ENCODE peak calls at places on chromosome 20, in eight cellular contexts. T is prostate gland, E is SK-N-SH, L is spleen, D is GM12878, A is K562, Q is HepG2, V is endothelial cell of umbilical vein. F is an unnamed sample. For H3K9me3, the result is how much of the 10 kb centered on the place peaks cover.

GRCh38 chr20:12970372-12970821 is 38.4 kb upstream of the SPTLC3 start:
- DNase-seq in E (no peak), V (peak), A (no peak), L (no peak), D (no peak), Q (peak), T (no peak), F (no peak)

GRCh38 chr20:60262967-60263603 is 304.9 kb downstream of the CDH26 start:
- DNase-seq in A (peak), D (no peak), V (no peak), L (peak), T (no peak), Q (peak), E (peak), F (no peak)

GRCh38 chr20:43969501-43969900 is 54.8 kb downstream of the TOX2 start:
- DNase-seq in E (no peak), D (no peak), T (no peak), L (no peak), V (no peak), A (no peak), Q (no peak), F (no peak)

GRCh38 chr20:58577871-58578615 is 62.8 kb upstream of the APCDD1L start:
- DNase-seq in V (no peak), E (no peak), L (no peak), D (no peak), A (no peak), T (no peak), Q (no peak), F (no peak)

GRCh38 chr20:54337131-54337530 is 129.2 kb downstream of the PFDN4 start:
- DNase-seq in V (no peak), Q (no peak), E (no peak), A (no peak), D (no peak), T (no peak), L (no peak), F (no peak)

GRCh38 chr20:57088436-57088835 is 178.0 kb downstream of the BMP7 start:
- DNase-seq in D (no peak), L (no peak), V (no peak), A (no peak), Q (no peak), T (no peak), E (no peak), F (no peak)

GRCh38 chr20:29497261-29497671 is 1760.2 kb upstream of the DEFB115 start:
- DNase-seq in A (peak), Q (peak), T (peak), D (no peak), E (peak), L (peak), V (no peak), F (no peak)

GRCh38 chr20:20215976-20216727 is 151.8 kb upstream of the INSM1 start:
- DNase-seq in D (no peak), A (no peak), E (no peak), V (no peak), L (no peak), T (no peak), Q (no peak), F (no peak)

GRCh38 chr20:58117944-58118343 is 110.5 kb downstream of the ANKRD60 start:
- DNase-seq in A (no peak), D (no peak), V (no peak), T (no peak), Q (no peak), E (no peak), L (no peak), F (no peak)

GRCh38 chr20:9442858-9443257 is 71.5 kb upstream of the LAMP5 start:
- DNase-seq in T (peak), D (peak), L (no peak), Q (peak), E (peak), A (no peak), V (no peak), F (no peak)

GRCh38 chr20:57938158-57939108 is 228.6 kb upstream of the PMEPA1 start:
- DNase-seq in Q (no peak), D (no peak), T (no peak), L (no peak), E (no peak), V (peak), A (no peak), F (no peak)

GRCh38 chr20:9532069-9532809 is 17.8 kb downstream of the LAMP5 start:
- DNase-seq in Q (no peak), A (no peak), E (peak), D (no peak), T (no peak), L (no peak), V (no peak), F (no peak)

GRCh38 chr20:17665756-17666155 is 16.3 kb downstream of the RRBP1 start:
- DNase-seq in E (no peak), A (no peak), T (no peak), L (no peak), D (no peak), Q (no peak), V (peak), F (no peak)

GRCh38 chr20:63186528-63187316 is 29.2 kb downstream of the YTHDF1 start:
- DNase-seq in D (no peak), L (no peak), V (no peak), A (no peak), E (no peak), T (no peak), Q (peak), F (no peak)

GRCh38 chr20:59802018-59802417 is 131.4 kb downstream of the SYCP2 start:
- DNase-seq in Q (no peak), V (no peak), D (no peak), A (no peak), E (peak), L (no peak), T (no peak), F (peak)

GRCh38 chr20:18058661-18059467 is 1.1 kb upstream of the OVOL2 start:
- DNase-seq in E (peak), D (no peak), L (no peak), Q (no peak), T (peak), V (no peak), A (no peak), F (no peak)

GRCh38 chr20:53884859-53885654 is 185.3 kb downstream of the BCAS1 start:
- DNase-seq in L (no peak), D (no peak), Q (no peak), A (no peak), V (no peak), T (no peak), E (no peak), F (no peak)

GRCh38 chr20:48538058-48538825 is 289.6 kb downstream of the PREX1 start:
- DNase-seq in T (peak), Q (peak), V (peak), E (no peak), A (no peak), L (no peak), D (no peak), F (no peak)

GRCh38 chr20:10861619-10862018 is 187.8 kb upstream of the JAG1 start:
- DNase-seq in E (no peak), V (peak), A (no peak), T (peak), Q (peak), D (no peak), L (no peak), F (no peak)

GRCh38 chr20:56736285-56736857 is 107.3 kb downstream of the TFAP2C start:
- DNase-seq in V (no peak), D (no peak), A (no peak), T (no peak), L (no peak), Q (no peak), E (no peak), F (no peak)

GRCh38 chr20:62337558-62338293 is 29.4 kb downstream of the LAMA5 start:
- DNase-seq in D (peak), E (no peak), L (peak), A (no peak), T (no peak), Q (no peak), V (no peak), F (no peak)

GRCh38 chr20:1346322-1346969 is 17.5 kb upstream of the SDCBP2 start:
- DNase-seq in A (no peak), V (no peak), Q (no peak), L (no peak), D (no peak), T (no peak), E (no peak), F (no peak)

GRCh38 chr20:48460681-48461080 is 367.1 kb downstream of the PREX1 start:
- DNase-seq in T (no peak), L (no peak), D (no peak), A (no peak), E (no peak), V (no peak), Q (no peak), F (no peak)

GRCh38 chr20:21208999-21209398 is 83.1 kb downstream of the KIZ start:
- DNase-seq in E (peak), D (no peak), V (no peak), T (no peak), Q (no peak), A (no peak), L (no peak), F (no peak)

GRCh38 chr20:6241591-6241990 is 118.8 kb upstream of the FERMT1 start:
- DNase-seq in Q (no peak), A (no peak), D (no peak), V (no peak), E (no peak), T (no peak), L (no peak), F (no peak)

GRCh38 chr20:62875419-62876355 is 14.1 kb upstream of the TCFL5 start:
- DNase-seq in Q (peak), V (peak), E (peak), A (peak), L (peak), D (no peak), T (peak), F (no peak)

GRCh38 chr20:59458645-59459044 is 145.7 kb upstream of the PHACTR3 start:
- DNase-seq in V (no peak), L (peak), Q (no peak), A (no peak), E (no peak), D (no peak), T (no peak), F (no peak)

GRCh38 chr20:53829706-53830521 is 236.3 kb upstream of the ZNF217 start:
- DNase-seq in Q (peak), A (no peak), L (no peak), T (no peak), E (no peak), D (no peak), V (peak), F (no peak)

GRCh38 chr20:17281478-17281877 is 54.6 kb downstream of the PCSK2 start:
- DNase-seq in V (no peak), D (no peak), A (peak), Q (peak), L (no peak), T (no peak), E (peak), F (no peak)

GRCh38 chr20:50332491-50332980 is 141.9 kb downstream of the CEBPB start:
- DNase-seq in V (no peak), D (no peak), Q (no peak), E (no peak), T (no peak), L (peak), A (no peak), F (no peak)

GRCh38 chr20:46826343-46826984 is 68.2 kb upstream of the EYA2 start:
- DNase-seq in L (no peak), A (no peak), D (no peak), T (no peak), E (no peak), Q (no peak), V (no peak), F (no peak)

GRCh38 chr20:59683181-59683580 is 78.8 kb downstream of the PHACTR3 start:
- DNase-seq in Q (no peak), V (no peak), E (no peak), D (no peak), T (no peak), A (no peak), L (no peak), F (no peak)

GRCh38 chr20:48920527-48921167 is 864 bp upstream of the ARFGEF2 start:
- DNase-seq in T (no peak), L (peak), D (no peak), A (no peak), V (no peak), Q (no peak), E (no peak), F (no peak)

GRCh38 chr20:57122481-57123138 is 143.8 kb downstream of the BMP7 start:
- DNase-seq in L (no peak), Q (no peak), E (no peak), T (no peak), V (no peak), A (no peak), D (no peak), F (no peak)

GRCh38 chr20:63042448-63043071 is 35.8 kb upstream of the BHLHE23 start:
- DNase-seq in T (no peak), Q (no peak), V (no peak), D (peak), E (no peak), A (no peak), L (peak), F (no peak)

GRCh38 chr20:37345339-37346231 is at the start of gene SRC:
- DNase-seq in A (peak), V (peak), L (peak), Q (peak), T (peak), E (peak), D (no peak), F (no peak)

GRCh38 chr20:57594092-57594911 is 25.9 kb downstream of the ZBP1 start:
- DNase-seq in A (peak), Q (peak), V (peak), E (peak), T (no peak), L (peak), D (no peak), F (no peak)

GRCh38 chr20:53914091-53914860 is 156.1 kb downstream of the BCAS1 start:
- DNase-seq in D (no peak), Q (no peak), A (no peak), L (no peak), E (no peak), V (no peak), T (no peak), F (no peak)

GRCh38 chr20:13009682-13010406 is 1.1 kb downstream of the SPTLC3 start:
- DNase-seq in A (no peak), E (no peak), T (peak), V (peak), D (peak), L (no peak), Q (peak), F (no peak)

GRCh38 chr20:44581515-44581914 is 864 bp upstream of the PKIG start:
- DNase-seq in L (no peak), Q (no peak), V (peak), A (no peak), T (no peak), D (no peak), E (no peak), F (no peak)

DNA sequence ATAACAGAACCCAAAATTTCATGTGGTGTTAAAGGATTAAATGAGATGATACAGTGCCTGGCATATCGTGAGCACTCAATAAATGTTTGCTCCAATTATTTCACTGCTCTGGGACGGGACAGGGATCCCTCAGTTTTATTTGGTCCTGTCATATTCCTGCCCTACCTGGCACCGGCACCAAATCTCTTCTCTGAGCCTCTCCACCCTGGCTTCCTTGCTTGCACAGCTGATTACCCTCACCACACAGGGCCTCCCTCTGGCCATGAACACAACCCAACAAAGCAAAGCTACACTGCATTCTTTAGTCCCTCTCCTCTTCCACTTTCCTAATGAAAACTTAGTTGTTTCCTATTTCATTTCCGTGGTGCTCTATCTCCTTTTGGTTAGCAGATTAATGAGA is 16.4 kb downstream of the CHD6 start:
- DNase-seq in V (no peak), D (no peak), Q (no peak), T (no peak), E (no peak), A (no peak), L (no peak), F (no peak)
- H3K9me3 ChIP-seq in V (under half), D (under half), Q (half or more), T (under half), E (under half), A (under half), L (under half), F (under half)

DNA sequence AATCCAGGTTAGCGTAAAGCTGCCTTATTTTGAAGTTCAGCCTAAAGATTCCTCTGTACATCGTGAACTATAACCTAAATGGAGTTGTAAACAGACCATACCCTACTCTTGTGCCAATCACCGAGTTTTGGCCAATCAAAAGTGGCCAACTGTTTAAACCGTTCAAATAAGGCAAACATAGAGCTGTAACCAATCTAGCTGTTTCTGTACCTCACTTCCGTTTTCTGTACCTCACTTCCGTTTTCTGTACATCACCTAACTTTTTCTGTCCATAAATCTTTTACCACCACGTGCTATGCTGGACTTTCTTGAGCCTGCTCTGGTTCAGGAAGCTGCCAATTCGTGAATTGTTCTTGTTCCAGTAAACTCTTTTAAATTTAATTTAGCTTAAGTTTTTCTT is 39.7 kb downstream of the LBP start:
- DNase-seq in T (no peak), V (no peak), E (no peak), A (no peak), Q (no peak), L (no peak), D (no peak), F (no peak)
- H3K27ac ChIP-seq in T (no peak), V (no peak), E (no peak), A (no peak), Q (no peak), L (no peak), D (no peak), F (no peak)

GRCh38 chr20:45781391-45781931 is 10.2 kb downstream of the WFDC3 start:
- DNase-seq in D (no peak), V (peak), L (no peak), Q (no peak), A (no peak), T (no peak), E (no peak), F (no peak)
- TF ChIP-seq POLR2AphosphoS5 in D (no peak), V (no peak), L (no peak), Q (no peak), A (no peak), T (peak), E (peak), F (peak)

DNA sequence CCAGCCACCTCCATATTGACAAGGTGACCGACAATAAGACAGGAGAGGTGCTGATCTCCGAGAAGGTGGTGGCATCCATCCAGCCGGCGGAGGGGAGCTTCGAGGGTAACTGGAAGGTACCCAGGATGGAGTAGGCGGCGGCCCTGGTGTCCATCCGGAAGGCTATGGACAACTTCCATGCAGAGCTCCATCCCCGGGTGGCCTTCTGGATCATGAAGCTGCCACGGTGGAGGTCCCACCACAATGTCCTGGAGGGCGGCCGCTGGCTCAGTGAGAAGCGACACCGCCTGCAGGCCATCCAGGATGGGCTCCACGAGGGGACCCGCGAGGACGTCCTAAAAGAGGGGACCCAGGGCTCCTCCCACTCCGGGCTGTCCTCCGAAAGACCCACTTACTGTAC is 17.0 kb downstream of the DEFB115 start:
- DNase-seq in E (no peak), D (no peak), V (no peak), T (no peak), A (no peak), Q (no peak), L (peak), F (no peak)
- H3K9me3 ChIP-seq in E (under half), D (under half), V (under half), T (under half), A (under half), Q (under half), L (under half), F (under half)

GRCh38 chr20:25000268-25000801 is 7.8 kb upstream of the APMAP start:
- DNase-seq in Q (no peak), T (peak), V (peak), L (peak), A (no peak), E (no peak), D (no peak), F (no peak)
- H3K27ac ChIP-seq in Q (no peak), T (peak), V (no peak), L (no peak), A (no peak), E (no peak), D (no peak), F (peak)

DNA sequence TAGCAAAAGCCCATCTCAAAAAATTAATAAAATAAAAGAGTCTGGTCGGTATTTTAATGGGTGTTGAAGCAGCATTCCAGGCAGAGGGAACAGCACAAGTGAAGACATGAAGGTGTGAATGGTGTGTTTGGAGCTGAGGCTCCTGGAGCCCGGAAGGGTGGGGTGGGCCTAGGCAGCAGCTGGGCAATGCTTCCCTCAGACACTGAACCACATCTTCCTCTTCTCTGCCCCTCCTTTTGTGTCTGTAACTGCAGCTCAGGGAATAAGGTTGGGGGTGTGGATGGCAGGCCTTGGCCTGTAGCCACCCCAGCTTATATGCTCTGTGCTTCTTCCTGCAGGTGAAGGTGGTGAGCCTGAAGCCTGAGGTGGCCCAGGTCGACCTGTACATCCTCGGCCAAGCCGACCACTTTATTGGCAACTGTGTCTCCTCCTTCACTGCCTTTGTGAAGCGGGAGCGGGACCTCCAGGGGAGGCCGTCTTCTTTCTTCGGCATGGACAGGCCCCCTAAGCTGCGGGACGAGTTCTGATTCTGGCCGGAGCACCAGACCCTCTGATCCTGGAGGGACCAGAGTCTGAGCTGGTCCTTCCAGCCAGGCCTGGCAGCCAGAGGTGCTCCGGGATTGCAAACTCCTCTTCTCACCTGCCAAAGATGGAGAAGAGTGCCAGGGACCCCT is 26.6 kb downstream of the POFUT1 start:
- DNase-seq in A (no peak), Q (no peak), D (no peak), E (no peak), V (no peak), L (no peak), T (no peak), F (no peak)
- TF ChIP-seq POLR2AphosphoS5 in A (no peak), Q (no peak), D (no peak), E (no peak), V (no peak), L (no peak), T (no peak), F (no peak)